ENCODE peak calls at places on chromosomes 7 and 10, in six cellular contexts. A is neuronal stem cell, P is heart right ventricle, T is upper lobe of right lung, Q is heart left ventricle, J is neural progenitor cell. V is an unnamed sample.

GRCh38 chr10:14904316-14904732 is 25.7 kb downstream of the SUV39H2 start:
- DNase-seq in Q (no peak), A (no peak), J (peak; percentile 43), P (no peak), T (no peak), V (peak; percentile 17)

GRCh38 chr7:16648551-16648950 is 2.6 kb downstream of the BZW2 start:
- DNase-seq in T (no peak), P (no peak), Q (no peak), J (peak; percentile 50), A (no peak), V (peak; percentile 55)

GRCh38 chr7:55124989-55125875 is 106.4 kb downstream of the EGFR start:
- DNase-seq in J (no peak), T (no peak), Q (no peak), A (no peak), P (no peak), V (no peak)

GRCh38 chr7:2474813-2475677 is 1.2 kb downstream of the GRIFIN start:
- DNase-seq in J (no peak), T (peak; percentile 61), P (no peak), A (no peak), Q (no peak), V (no peak)

GRCh38 chr10:63268139-63268797 is 135.1 kb downstream of the NRBF2 start:
- DNase-seq in T (no peak), A (no peak), J (peak; percentile 57), Q (no peak), P (no peak), V (no peak)

GRCh38 chr7:151115121-151115835 is 29.0 kb downstream of the AGAP3 start:
- DNase-seq in J (peak; percentile 79), P (no peak), T (no peak), Q (peak; percentile 65), A (no peak), V (peak; percentile 15)

GRCh38 chr7:46301677-46302076 is 380.6 kb upstream of the IGFBP3 start:
- DNase-seq in T (no peak), A (no peak), Q (no peak), J (no peak), P (no peak), V (no peak)

GRCh38 chr10:78302739-78302988 is 269.0 kb downstream of the RPS24 start:
- DNase-seq in P (no peak), Q (no peak), T (no peak), A (no peak), J (no peak), V (no peak)

GRCh38 chr10:11602357-11602756 is 9.1 kb downstream of the USP6NL start:
- DNase-seq in J (no peak), Q (no peak), P (no peak), A (no peak), T (no peak), V (no peak)

GRCh38 chr10:29034592-29034991 is 254.3 kb upstream of the LYZL1 start:
- DNase-seq in P (no peak), T (no peak), J (no peak), A (no peak), Q (no peak), V (no peak)

GRCh38 chr10:128174581-128175559 is 48.6 kb upstream of the MKI67 start:
- DNase-seq in P (no peak), A (no peak), T (no peak), Q (no peak), J (no peak), V (no peak)

GRCh38 chr10:128178319-128178937 is 52.2 kb upstream of the MKI67 start:
- DNase-seq in A (peak; percentile 9), Q (no peak), P (no peak), T (no peak), J (peak; percentile 64), V (peak; percentile 12)

GRCh38 chr10:128173383-128173782 is 47.2 kb upstream of the MKI67 start:
- DNase-seq in Q (no peak), J (no peak), A (no peak), P (no peak), T (no peak), V (no peak)

GRCh38 chr10:128172756-128173155 is 46.5 kb upstream of the MKI67 start:
- DNase-seq in T (no peak), J (no peak), A (no peak), P (no peak), Q (no peak), V (no peak)
- H3K4me1 ChIP-seq in T (no peaks in the 10 kb centered on the region), J (no peaks in the 10 kb centered on the region), A (no peaks in the 10 kb centered on the region), P (no peaks in the 10 kb centered on the region), Q (no peaks in the 10 kb centered on the region), V (no peaks in the 10 kb centered on the region)

GRCh38 chr10:80500572-80501380 is 36.9 kb upstream of the SH2D4B start:
- DNase-seq in A (no peak), P (peak; percentile 64), T (peak; percentile 64), J (no peak), Q (peak; percentile 76), V (no peak)
- H3K4me1 ChIP-seq in A (peaks cover 55% of the 10 kb centered on the region), P (peaks cover 87% of the 10 kb centered on the region), T (peaks cover 97% of the 10 kb centered on the region), J (peaks cover 50% of the 10 kb centered on the region), Q (peaks cover 54% of the 10 kb centered on the region), V (peaks cover 98% of the 10 kb centered on the region)

DNA sequence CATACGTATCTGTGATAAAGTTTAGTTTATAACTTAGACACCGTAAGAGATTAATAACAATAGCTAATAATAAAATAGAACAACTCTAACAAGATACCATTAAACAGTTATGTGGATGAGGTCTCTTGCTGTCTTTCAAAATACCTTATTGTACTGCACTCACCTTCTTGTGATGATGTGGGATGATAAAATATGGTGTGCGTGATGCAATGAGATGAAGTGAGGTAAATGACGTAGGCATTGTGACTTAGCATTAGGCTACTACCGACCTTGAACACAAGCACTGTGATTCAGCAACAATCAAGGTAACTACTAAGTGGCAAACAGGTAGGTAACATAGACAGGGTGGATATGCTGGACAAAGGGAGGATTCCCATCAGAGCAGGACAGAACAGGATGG is 24.5 kb upstream of the HECTD2 start:
- DNase-seq in J (no peak), P (no peak), Q (no peak), T (no peak), A (no peak), V (no peak)
- H3K4me1 ChIP-seq in J (peaks cover 11% of the 10 kb centered on the region), P (peaks cover 9% of the 10 kb centered on the region), Q (no peaks in the 10 kb centered on the region), T (no peaks in the 10 kb centered on the region), A (peaks cover 10% of the 10 kb centered on the region), V (no peaks in the 10 kb centered on the region)

GRCh38 chr10:119290301-119291036 is 83.1 kb downstream of the GRK5 start:
- DNase-seq in J (no peak), P (no peak), Q (peak; percentile 20), T (no peak), A (no peak), V (no peak)

GRCh38 chr10:119292968-119293367 is 85.6 kb downstream of the GRK5 start:
- DNase-seq in Q (no peak), A (no peak), P (no peak), J (no peak), T (no peak), V (no peak)

GRCh38 chr10:119289227-119289925 is 82.0 kb downstream of the GRK5 start:
- DNase-seq in T (no peak), P (no peak), Q (peak; percentile 54), J (no peak), A (no peak), V (peak; percentile 53)

GRCh38 chr10:119293368-119293767 is 86.0 kb downstream of the GRK5 start:
- DNase-seq in J (no peak), A (no peak), P (no peak), Q (peak; percentile 29), T (no peak), V (no peak)

DNA sequence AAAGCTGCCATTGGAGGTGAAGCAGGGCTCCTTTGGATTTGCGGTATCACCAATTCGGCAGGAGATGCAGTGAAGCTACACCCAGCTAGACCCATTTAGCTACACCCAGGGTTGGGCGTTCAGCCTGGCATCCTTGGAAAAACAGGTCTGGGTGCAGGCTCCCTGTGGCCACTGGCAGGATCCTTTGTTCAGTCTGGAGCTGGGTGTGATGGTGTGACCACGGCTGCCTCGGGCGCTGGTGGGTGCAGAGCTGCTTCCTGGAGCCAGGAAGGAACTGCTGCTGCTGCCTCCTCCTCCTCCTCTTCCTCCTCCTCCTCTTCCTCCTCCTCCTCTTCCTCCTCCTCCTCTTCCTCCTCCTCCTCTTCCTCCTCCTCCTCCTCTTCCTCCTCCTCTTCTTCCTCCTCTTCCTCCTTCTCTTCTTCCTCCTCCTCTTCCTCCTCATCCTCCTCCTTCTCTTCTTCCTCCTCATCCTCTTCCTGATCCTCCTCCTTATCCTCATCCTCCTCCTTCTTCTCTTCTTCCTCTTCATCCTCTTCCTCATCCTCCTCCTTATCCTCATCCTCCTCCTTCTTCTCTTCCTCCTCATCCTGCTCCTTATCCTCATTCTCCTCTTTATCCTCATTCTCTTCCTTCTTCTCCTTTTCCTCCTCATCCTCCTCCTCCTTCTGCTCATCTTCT is 84.0 kb downstream of the GRK5 start:
- DNase-seq in A (no peak), J (no peak), T (no peak), P (no peak), Q (no peak), V (no peak)
- H3K4me1 ChIP-seq in A (peaks cover 6% of the 10 kb centered on the region), J (peaks cover 2% of the 10 kb centered on the region), T (peaks cover 46% of the 10 kb centered on the region), P (peaks cover 59% of the 10 kb centered on the region), Q (peaks cover 22% of the 10 kb centered on the region), V (peaks cover 36% of the 10 kb centered on the region)

DNA sequence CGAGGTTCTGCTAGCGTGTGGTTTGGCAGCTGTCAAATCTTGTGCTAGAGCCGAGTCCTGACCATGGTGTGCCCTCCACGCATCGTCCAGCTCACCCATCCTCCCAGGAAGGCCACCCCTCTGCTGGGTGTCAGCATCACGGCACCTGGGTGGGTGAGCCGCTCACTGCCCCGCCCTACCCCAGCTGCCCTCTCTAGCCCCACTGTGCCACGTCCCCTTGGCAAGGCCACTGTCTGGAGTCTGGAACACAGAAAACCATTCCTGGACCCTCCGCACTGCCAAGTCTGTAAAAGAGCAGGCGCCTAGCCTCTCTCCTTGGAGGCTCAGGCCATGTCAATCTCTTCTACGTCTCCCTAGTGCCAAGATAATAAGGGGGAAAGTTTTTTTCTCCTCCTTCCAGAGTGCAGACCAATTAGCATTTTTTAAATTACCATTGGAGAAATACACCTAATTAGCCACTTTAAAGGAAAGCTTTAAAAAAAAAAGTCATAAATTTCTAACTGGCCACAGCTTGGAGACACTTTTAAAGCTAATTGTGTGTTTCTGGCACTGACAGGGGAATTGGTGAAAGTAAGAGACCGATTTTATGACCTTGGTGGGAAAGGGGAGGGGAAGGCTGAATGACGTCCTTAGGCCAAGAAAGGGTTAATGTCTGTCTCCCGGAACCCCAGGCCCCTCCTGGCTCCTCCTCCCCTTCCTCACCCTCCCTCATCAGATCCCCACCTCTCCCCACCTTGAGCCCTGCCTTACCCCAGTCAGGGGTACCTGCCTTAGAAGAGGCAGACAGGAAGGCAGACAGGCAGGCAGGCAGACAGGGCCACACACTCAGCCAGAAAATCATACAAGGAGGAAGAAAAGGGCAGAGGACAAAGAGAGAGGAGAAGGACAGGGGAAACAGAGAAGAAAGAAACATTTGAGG is 151.2 kb downstream of the PLXNA4 start:
- DNase-seq in P (no peak), J (no peak), T (no peak), A (no peak), Q (no peak), V (no peak)
- H3K4me1 ChIP-seq in P (peaks cover 33% of the 10 kb centered on the region), J (peaks cover 26% of the 10 kb centered on the region), T (no peaks in the 10 kb centered on the region), A (peaks cover 21% of the 10 kb centered on the region), Q (no peaks in the 10 kb centered on the region), V (no peaks in the 10 kb centered on the region)